ENCODE peak calls at places on chromosome 5, in five cellular contexts. X is HFF-Myc, N is AG04450, D is GM12865, G is suprapubic skin. W is an unnamed sample.

GRCh38 chr5:100796851-100797250 is 106.2 kb downstream of the ST8SIA4 start:
- DNase-seq in X (no peak), N (no peak), D (no peak), G (no peak), W (no peak)

GRCh38 chr5:136629125-136629790 is 263.9 kb upstream of the TRPC7 start:
- DNase-seq in X (no peak), N (no peak), D (no peak), G (no peak), W (no peak)

GRCh38 chr5:170747851-170748250 is 35.7 kb upstream of the GABRP start:
- DNase-seq in X (no peak), N (no peak), D (no peak), G (no peak), W (no peak)

GRCh38 chr5:116076496-116076895 is 8.3 kb upstream of the COMMD10 start:
- DNase-seq in X (no peak), N (no peak), D (peak; percentile 83), G (no peak), W (no peak)

GRCh38 chr5:133912951-133913350 is 55.5 kb downstream of the C5orf15 start:
- DNase-seq in X (no peak), N (no peak), D (no peak), G (no peak), W (no peak)

GRCh38 chr5:148974638-148975330 is 88.1 kb downstream of the SH3TC2 start:
- DNase-seq in X (no peak), N (no peak), D (no peak), G (no peak), W (no peak)

GRCh38 chr5:38922199-38922598 is 76.4 kb downstream of the OSMR start:
- DNase-seq in X (no peak), N (peak; percentile 6), D (peak; percentile 51), G (no peak), W (no peak)

GRCh38 chr5:158812381-158812780 is 287.3 kb downstream of the EBF1 start:
- DNase-seq in X (no peak), N (no peak), D (peak; percentile 83), G (no peak), W (no peak)

GRCh38 chr5:1736889-1737711 is 62.5 kb downstream of the MRPL36 start:
- DNase-seq in X (no peak), N (no peak), D (no peak), G (peak; percentile 74), W (no peak)

GRCh38 chr5:139690385-139691274 is 42.5 kb downstream of the CXXC5 start:
- DNase-seq in X (no peak), N (no peak), D (no peak), G (no peak), W (no peak)

GRCh38 chr5:145874765-145875164 is 2.0 kb upstream of the GRXCR2 start:
- DNase-seq in X (no peak), N (no peak), D (no peak), G (no peak), W (no peak)

GRCh38 chr5:104845541-104845940 is 1283.0 kb upstream of the NUDT12 start:
- DNase-seq in X (no peak), N (no peak), D (no peak), G (no peak), W (no peak)

GRCh38 chr5:176646049-176646706 is 1.1 kb upstream of the TSPAN17 start:
- DNase-seq in X (no peak), N (no peak), D (no peak), G (no peak), W (no peak)
- H3K4me3 ChIP-seq in X (peak overlapping the region; percentile 36), N (no peak overlapping the region), D (no peak overlapping the region), G (peak overlapping the region; percentile 73), W (peak overlapping the region; percentile 75)

GRCh38 chr5:111673896-111674626 is 82.9 kb downstream of the NREP start:
- DNase-seq in X (no peak), N (no peak), D (no peak), G (no peak), W (no peak)

GRCh38 chr5:111679611-111680010 is 77.4 kb downstream of the NREP start:
- DNase-seq in X (no peak), N (no peak), D (no peak), G (no peak), W (no peak)

GRCh38 chr5:111676496-111676895 is 80.5 kb downstream of the NREP start:
- DNase-seq in X (no peak), N (no peak), D (no peak), G (no peak), W (no peak)

GRCh38 chr5:111675540-111675939 is 81.5 kb downstream of the NREP start:
- DNase-seq in X (no peak), N (no peak), D (no peak), G (no peak), W (no peak)

GRCh38 chr5:111676926-111677415 is 80.0 kb downstream of the NREP start:
- DNase-seq in X (no peak), N (no peak), D (no peak), G (no peak), W (no peak)
- H3K4me3 ChIP-seq in X (no peak overlapping the region), N (no peak overlapping the region), D (no peak overlapping the region), G (no peak overlapping the region), W (no peak overlapping the region)

DNA sequence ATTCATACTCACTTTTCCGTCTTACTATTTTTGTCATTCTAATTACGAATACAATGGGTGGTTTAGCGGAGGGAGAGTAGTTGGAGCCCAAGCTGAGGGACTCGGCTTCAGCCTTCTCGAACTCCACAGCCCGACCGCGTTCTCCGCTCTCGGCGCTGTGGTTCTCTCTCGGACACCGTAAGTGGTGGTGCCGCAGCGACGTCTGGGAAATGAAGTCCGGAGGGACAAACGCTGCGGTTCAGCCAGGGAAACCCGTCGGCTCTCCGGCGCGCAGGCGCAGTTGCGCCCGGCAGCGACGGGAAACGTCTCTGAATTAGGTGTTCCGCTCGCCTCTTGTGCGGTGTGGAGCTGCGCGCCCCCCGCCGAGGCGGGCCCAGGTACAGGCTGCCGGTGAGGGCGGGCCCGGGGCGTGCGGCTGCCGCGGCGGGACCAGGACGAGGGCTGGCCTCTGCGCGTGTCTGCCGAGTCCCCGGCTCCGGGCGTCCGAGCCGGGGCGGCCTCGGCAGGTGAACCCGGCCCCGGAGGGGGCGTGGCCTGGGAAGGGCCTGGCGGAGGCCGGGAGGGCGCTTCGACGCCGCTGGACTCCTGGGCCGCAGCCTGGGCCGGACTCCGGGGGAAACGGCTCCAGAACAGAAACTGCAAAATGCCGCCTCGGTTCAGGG is at the start of gene ZNF879:
- DNase-seq in X (peak; percentile 83), N (peak; percentile 86), D (peak; percentile 46), G (peak; percentile 93), W (peak; percentile 97)
- H3K4me3 ChIP-seq in X (peak within 1 kb of the TSS; percentile 48), N (peak within 1 kb of the TSS; percentile 65), D (no peak within 1 kb of the TSS), G (peak within 1 kb of the TSS; percentile 82), W (peak within 1 kb of the TSS; percentile 88)

GRCh38 chr5:181051841-181052525 is 11.9 kb downstream of the BTNL9 start:
- DNase-seq in X (no peak), N (no peak), D (peak; percentile 19), G (no peak), W (no peak)
- H3K4me3 ChIP-seq in X (no peak overlapping the region), N (no peak overlapping the region), D (peak overlapping the region; percentile 50), G (peak overlapping the region; percentile 59), W (no peak overlapping the region)

DNA sequence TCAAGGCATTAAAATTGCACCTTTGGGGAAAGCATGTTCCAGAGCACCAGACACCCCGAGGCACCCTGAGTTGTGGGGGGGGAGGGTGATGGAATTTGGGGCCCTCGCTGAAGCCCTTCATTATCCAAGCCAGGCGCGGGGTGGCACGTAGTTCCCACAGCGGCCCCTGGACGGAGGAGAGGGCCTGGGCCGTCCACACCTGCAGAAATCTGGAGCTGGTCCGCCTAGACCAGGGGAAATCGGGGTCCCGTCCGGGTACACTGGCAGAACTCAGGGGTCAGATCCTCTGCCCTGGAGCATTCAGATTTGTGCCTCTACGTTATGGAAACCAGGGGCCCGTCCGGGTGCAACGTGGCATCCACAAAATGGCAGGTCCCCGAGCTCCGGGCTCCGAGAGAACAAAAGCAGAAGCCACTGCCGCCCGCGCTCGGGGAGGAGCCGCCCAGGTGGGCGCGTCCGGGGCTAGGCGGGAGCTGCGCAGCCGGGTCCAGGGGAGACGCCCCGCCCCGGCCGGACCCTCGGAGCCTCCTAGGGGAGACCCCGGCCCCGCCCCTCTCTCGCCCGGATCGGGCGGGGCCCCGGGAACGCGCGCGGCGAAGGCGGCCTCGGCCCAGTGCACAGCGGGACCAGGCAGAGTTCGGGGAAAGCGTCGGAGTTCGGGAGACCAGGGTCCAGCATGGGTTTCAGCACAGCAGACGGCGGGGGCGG is at the start of gene PLEKHG4B:
- DNase-seq in X (no peak), N (no peak), D (no peak), G (peak; percentile 74), W (no peak)
- H3K4me3 ChIP-seq in X (peak within 1 kb of the TSS; percentile 36), N (no peak within 1 kb of the TSS), D (no peak within 1 kb of the TSS), G (peak within 1 kb of the TSS; percentile 55), W (peak within 1 kb of the TSS; percentile 52)

GRCh38 chr5:172102913-172103629 is 85.0 kb downstream of the STK10 start:
- DNase-seq in X (peak; percentile 91), N (peak; percentile 81), D (no peak), G (no peak), W (peak; percentile 88)
- H3K4me3 ChIP-seq in X (peak overlapping the region; percentile 27), N (peak overlapping the region; percentile 57), D (no peak overlapping the region), G (no peak overlapping the region), W (no peak overlapping the region)

DNA sequence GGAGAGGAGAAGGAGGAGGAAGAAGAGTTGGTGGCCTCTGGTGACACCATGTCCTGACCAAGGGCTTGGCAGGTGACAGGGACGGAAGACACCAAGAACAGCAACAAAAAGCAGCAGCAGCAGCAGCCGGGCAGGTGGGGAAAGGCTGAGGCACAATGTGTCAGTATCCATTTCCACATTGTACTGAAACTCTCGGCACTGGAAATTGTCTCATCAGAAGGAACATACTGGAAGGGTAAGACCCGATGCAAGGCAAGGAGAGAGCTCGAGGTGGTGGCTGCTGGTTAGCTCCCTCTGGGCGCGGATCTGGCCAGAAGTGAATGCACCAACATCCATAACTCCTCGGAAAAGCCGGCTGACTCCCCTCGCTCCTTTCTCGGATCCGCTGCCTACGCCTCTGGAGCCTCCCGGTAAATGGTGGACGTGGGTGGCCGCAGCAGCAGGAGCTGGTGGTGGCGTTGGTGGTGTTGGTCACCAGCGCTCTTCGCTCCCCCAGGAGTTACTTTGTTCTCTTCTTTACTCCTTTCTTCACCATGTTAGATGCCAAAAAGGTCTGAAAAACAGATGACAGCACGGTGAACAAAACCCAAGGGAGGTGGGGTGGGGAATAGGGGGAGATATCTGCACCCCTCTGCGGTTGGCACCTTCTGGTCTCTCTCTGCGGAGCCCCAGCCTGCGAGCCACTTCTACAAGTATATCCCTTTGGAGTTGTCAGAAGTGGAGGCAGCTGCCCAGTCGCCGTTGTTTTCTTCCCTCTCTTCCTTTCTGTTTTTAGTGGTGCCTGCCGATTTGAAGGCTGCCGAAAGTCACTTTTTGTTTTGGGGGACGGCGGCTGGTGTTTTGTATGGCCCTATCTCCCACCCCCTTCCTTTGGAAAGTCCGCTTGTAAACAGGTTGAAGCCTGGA is 463 bp downstream of the FGF10 start:
- DNase-seq in X (no peak), N (no peak), D (no peak), G (peak; percentile 77), W (no peak)
- H3K4me3 ChIP-seq in X (peak overlapping the region; percentile 10), N (peak overlapping the region; percentile 51), D (no peak overlapping the region), G (peak overlapping the region; percentile 51), W (peak overlapping the region; percentile 54)

GRCh38 chr5:142319105-142319504 is 5.7 kb downstream of the SPRY4 start:
- DNase-seq in X (no peak), N (no peak), D (peak; percentile 31), G (no peak), W (no peak)
- H3K4me3 ChIP-seq in X (peak overlapping the region; percentile 98), N (peak overlapping the region; percentile 88), D (no peak overlapping the region), G (no peak overlapping the region), W (peak overlapping the region; percentile 83)